ENCODE peak calls at places on chromosomes 1 and 21, in nine cellular contexts. Z is IMR-90; Y is lung; R is transverse colon; F is CD4-positive, alpha-beta memory T cell; A is H7; C is left ventricle myocardium inferior; S is gastrocnemius medialis; T is adrenal gland. J is an unnamed sample. For H3K27me3, the result is how much of the 10 kb centered on the place peaks cover.

GRCh38 chr1:22932803-22933470 is 39.7 kb downstream of the LACTBL1 start:
- DNase-seq in Z (no peak), Y (no peak), R (no peak), F (no peak), A (no peak), C (no peak), S (no peak), T (no peak), J (no peak)

GRCh38 chr1:242431786-242432185 is 92.7 kb downstream of the PLD5 start:
- DNase-seq in Z (no peak), Y (no peak), R (no peak), F (no peak), A (no peak), C (no peak), S (no peak), T (no peak), J (no peak)

GRCh38 chr1:112956503-112957132 is 622 bp upstream of the SLC16A1 start:
- DNase-seq in Z (no peak), Y (peak), R (no peak), F (no peak), A (no peak), C (no peak), S (peak), T (no peak), J (peak)

GRCh38 chr1:115828101-115829022 is 12.6 kb downstream of the NHLH2 start:
- DNase-seq in Z (peak), Y (no peak), R (no peak), F (no peak), A (peak), C (no peak), S (no peak), T (no peak), J (peak)

GRCh38 chr1:42736152-42736551 is 3.9 kb downstream of the CLDN19 start:
- DNase-seq in Z (no peak), Y (no peak), R (peak), F (no peak), A (peak), C (no peak), S (no peak), T (no peak), J (no peak)

GRCh38 chr1:115134850-115135484 is 45.7 kb upstream of the TSPAN2 start:
- DNase-seq in Z (peak), Y (no peak), R (no peak), F (no peak), A (no peak), C (no peak), S (no peak), T (no peak), J (no peak)

GRCh38 chr1:115179397-115179835 is 90.1 kb upstream of the TSPAN2 start:
- DNase-seq in Z (peak), Y (no peak), R (no peak), F (no peak), A (no peak), C (peak), S (peak), T (peak), J (no peak)

GRCh38 chr1:53220171-53220961 is at the start of gene CZIB:
- DNase-seq in Z (peak), Y (peak), R (peak), F (peak), A (peak), C (peak), S (peak), T (peak), J (peak)

GRCh38 chr1:43934279-43934985 is 831 bp downstream of the ARTN start:
- DNase-seq in Z (peak), Y (peak), R (peak), F (peak), A (peak), C (peak), S (peak), T (peak), J (peak)

GRCh38 chr1:143721024-143721373 is 250.8 kb downstream of the FAM72C start:
- DNase-seq in Z (no peak), Y (no peak), R (no peak), F (no peak), A (no peak), C (no peak), S (no peak), T (no peak), J (no peak)
- H3K27me3 ChIP-seq in Z (under half), Y (under half), R (under half), F (under half), A (under half), C (half or more), S (under half), T (under half), J (under half)

DNA sequence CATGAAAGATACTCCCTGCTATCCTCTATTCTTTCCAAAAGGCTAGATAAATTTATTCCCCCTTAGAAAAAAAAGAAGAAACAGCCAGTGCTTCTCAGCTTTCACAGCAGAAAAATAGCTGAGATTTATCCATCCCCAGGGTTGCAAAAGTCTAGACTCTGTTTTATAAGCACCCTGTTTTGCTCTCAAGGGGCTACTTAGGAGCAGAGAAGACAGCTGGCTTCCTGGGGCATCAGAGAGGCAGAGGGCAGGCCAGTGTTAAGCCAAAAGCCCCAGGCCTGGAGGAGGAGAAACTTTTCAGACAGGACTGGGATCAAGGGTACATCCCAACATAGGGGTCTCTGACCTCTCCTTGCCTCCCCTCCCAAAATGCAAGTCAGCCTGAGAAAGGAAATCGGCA is 3.9 kb downstream of the LAMB3 start:
- DNase-seq in Z (no peak), Y (no peak), R (no peak), F (no peak), A (no peak), C (no peak), S (no peak), T (no peak), J (no peak)
- H3K4me3 ChIP-seq in Z (no peak), Y (no peak), R (no peak), F (no peak), A (no peak), C (no peak), S (no peak), T (no peak), J (no peak)

GRCh38 chr1:50419192-50419906 is 3.9 kb downstream of the DMRTA2 start:
- DNase-seq in Z (no peak), Y (no peak), R (no peak), F (no peak), A (peak), C (no peak), S (no peak), T (no peak), J (no peak)
- H3K27me3 ChIP-seq in Z (half or more), Y (under half), R (half or more), F (under half), A (half or more), C (half or more), S (half or more), T (half or more), J (under half)

GRCh38 chr21:45591619-45592207 is 49.5 kb upstream of the SLC19A1 start:
- DNase-seq in Z (no peak), Y (no peak), R (no peak), F (no peak), A (no peak), C (no peak), S (no peak), T (no peak), J (no peak)
- H3K4me3 ChIP-seq in Z (no peak), Y (no peak), R (no peak), F (no peak), A (no peak), C (no peak), S (no peak), T (no peak), J (no peak)

GRCh38 chr1:1962752-1963151 is 40.8 kb downstream of the CFAP74 start:
- DNase-seq in Z (no peak), Y (no peak), R (no peak), F (no peak), A (no peak), C (no peak), S (no peak), T (no peak), J (no peak)
- H3K27me3 ChIP-seq in Z (under half), Y (under half), R (half or more), F (under half), A (under half), C (half or more), S (half or more), T (under half), J (under half)

GRCh38 chr1:234927312-234927967 is 201.2 kb downstream of the TOMM20 start:
- DNase-seq in Z (no peak), Y (no peak), R (no peak), F (no peak), A (no peak), C (no peak), S (no peak), T (peak), J (no peak)
- H3K4me3 ChIP-seq in Z (no peak), Y (no peak), R (no peak), F (peak), A (no peak), C (peak), S (no peak), T (no peak), J (no peak)

GRCh38 chr1:37631039-37631428 is 3.7 kb downstream of the RSPO1 start:
- DNase-seq in Z (no peak), Y (no peak), R (no peak), F (no peak), A (no peak), C (no peak), S (no peak), T (no peak), J (no peak)

GRCh38 chr1:37628026-37628556 is 6.6 kb downstream of the RSPO1 start:
- DNase-seq in Z (no peak), Y (no peak), R (no peak), F (no peak), A (no peak), C (no peak), S (no peak), T (no peak), J (no peak)

GRCh38 chr1:37629008-37629407 is 5.7 kb downstream of the RSPO1 start:
- DNase-seq in Z (no peak), Y (no peak), R (no peak), F (no peak), A (no peak), C (no peak), S (no peak), T (no peak), J (no peak)

GRCh38 chr1:37630426-37631038 is 4.2 kb downstream of the RSPO1 start:
- DNase-seq in Z (no peak), Y (no peak), R (no peak), F (no peak), A (peak), C (no peak), S (no peak), T (no peak), J (peak)

DNA sequence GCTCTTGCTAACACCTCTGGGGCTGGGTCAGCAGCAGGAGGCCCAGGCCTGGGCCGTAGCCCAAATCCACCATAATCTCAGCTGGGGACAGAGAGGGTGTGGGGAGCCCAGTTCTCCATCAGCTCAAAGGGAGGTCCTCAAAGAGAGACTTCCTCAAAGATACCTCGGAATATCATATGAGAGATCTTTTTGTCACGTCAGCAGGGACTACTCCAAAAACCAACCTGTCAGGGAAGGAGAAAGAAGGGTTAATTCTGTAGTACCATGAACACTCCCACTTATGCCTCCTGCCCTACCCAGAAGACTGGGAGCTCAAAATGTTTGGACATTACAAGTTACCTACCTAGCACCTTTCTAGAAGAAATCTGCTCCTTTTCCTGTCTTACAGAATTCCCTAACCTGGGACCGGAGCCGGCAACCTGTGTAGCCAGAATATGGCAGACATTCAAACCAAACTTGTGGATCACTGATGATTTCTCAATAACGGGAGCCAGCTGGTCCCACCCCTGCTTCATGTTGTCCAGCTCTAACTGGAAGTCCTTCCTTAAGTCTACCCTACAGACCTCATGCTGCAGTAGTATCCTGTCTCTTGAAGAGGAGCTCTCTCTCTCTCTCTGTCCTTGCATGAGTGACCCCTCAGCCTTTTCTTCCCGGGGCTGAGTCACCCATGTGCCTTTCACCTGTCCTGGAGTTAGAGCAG is 4.8 kb downstream of the RSPO1 start:
- DNase-seq in Z (no peak), Y (no peak), R (no peak), F (no peak), A (no peak), C (no peak), S (no peak), T (no peak), J (no peak)
- H3K27me3 ChIP-seq in Z (half or more), Y (under half), R (half or more), F (half or more), A (half or more), C (half or more), S (half or more), T (half or more), J (under half)

DNA sequence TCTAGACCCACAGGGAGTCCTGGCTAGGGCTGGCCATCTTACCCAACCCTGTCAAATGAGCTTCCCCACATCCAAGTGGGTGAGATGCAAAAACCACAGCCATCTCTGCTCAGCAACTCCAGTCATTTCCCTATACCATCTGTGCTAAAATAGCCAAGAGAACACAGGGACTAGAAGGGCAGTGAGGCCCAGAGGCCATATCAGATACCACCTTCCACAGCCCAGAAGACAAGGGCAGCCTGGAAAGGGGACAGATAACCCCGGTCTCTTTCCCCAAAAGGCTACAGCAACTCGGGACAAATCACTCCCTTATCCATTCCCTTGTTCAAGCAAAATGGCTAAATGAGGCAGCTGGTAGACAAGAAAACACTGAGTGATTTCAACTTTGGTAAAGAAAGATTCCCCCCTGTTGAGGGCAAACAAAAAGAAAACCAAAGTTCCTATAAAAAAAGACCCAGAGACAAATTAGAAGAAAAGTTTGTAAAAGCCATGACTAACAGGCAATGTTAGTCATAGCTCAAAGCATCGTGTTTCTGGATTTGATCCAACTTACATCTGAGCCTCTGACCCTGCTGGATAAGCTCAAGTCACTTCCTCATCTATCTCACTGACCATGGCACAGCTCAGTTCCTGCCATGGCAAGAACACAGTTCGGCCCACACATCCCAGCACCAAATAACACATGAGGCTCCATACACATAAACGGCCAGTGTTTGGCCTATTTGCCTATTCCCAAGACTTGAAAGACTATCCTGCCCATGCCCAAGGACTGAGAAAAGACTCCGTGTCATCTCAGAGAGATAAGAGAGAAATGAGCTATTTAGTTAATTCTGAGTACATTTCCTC is 3.1 kb downstream of the LAMB3 start:
- DNase-seq in Z (peak), Y (no peak), R (peak), F (no peak), A (no peak), C (no peak), S (no peak), T (peak), J (no peak)
- H3K4me3 ChIP-seq in Z (no peak), Y (no peak), R (no peak), F (no peak), A (no peak), C (no peak), S (no peak), T (no peak), J (no peak)

GRCh38 chr1:10868599-10868965 is 72.1 kb upstream of the CASZ1 start:
- DNase-seq in Z (no peak), Y (no peak), R (no peak), F (no peak), A (no peak), C (no peak), S (no peak), T (no peak), J (no peak)
- H3K27me3 ChIP-seq in Z (under half), Y (under half), R (under half), F (under half), A (under half), C (half or more), S (under half), T (under half), J (under half)

GRCh38 chr1:56575865-56576264 is 3.5 kb downstream of the PLPP3 start:
- DNase-seq in Z (no peak), Y (no peak), R (no peak), F (no peak), A (no peak), C (no peak), S (no peak), T (no peak), J (no peak)
- H3K4me3 ChIP-seq in Z (peak), Y (no peak), R (no peak), F (no peak), A (no peak), C (peak), S (peak), T (no peak), J (peak)

J was measured in testis.